ENCODE peak calls at places on chromosomes 6 and 20, in eight cellular contexts. Q is GM06990, S is astrocyte of the spinal cord, D is progenitor cell of endocrine pancreas, Z is gastrocnemius medialis, Y is RWPE1, B is HFF-Myc, L is epithelial cell of esophagus. A is an unnamed sample.

GRCh38 chr6:125377621-125378020 is 75.9 kb upstream of the HDDC2 start:
- DNase-seq in S (peak; percentile 91), Y (no peak), Z (no peak), D (no peak), Q (no peak), L (no peak), B (peak; percentile 77), A (no peak)

GRCh38 chr6:168407842-168408241 is 33.1 kb upstream of the SMOC2 start:
- DNase-seq in L (no peak), Q (no peak), S (no peak), Z (no peak), D (no peak), Y (no peak), B (no peak), A (no peak)

GRCh38 chr6:92683769-92684168 is 735.6 kb downstream of the EPHA7 start:
- DNase-seq in B (no peak), Y (no peak), S (no peak), L (no peak), Q (no peak), D (no peak), Z (no peak), A (no peak)

GRCh38 chr20:31757254-31757653 is 18.2 kb downstream of the TPX2 start:
- DNase-seq in S (no peak), B (no peak), Y (no peak), D (no peak), Z (no peak), Q (no peak), L (no peak), A (no peak)

GRCh38 chr6:158031445-158032353 is 50.0 kb downstream of the SYNJ2 start:
- DNase-seq in S (peak; percentile 97), D (no peak), Y (no peak), B (no peak), Q (no peak), L (no peak), Z (no peak), A (no peak)

GRCh38 chr6:37628611-37629320 is 68.9 kb downstream of the MDGA1 start:
- DNase-seq in Q (no peak), B (no peak), D (no peak), Z (no peak), L (peak; percentile 38), S (peak; percentile 73), Y (no peak), A (no peak)

GRCh38 chr20:39214778-39215177 is 252.6 kb downstream of the DHX35 start:
- DNase-seq in Z (no peak), Y (no peak), B (no peak), Q (no peak), D (no peak), L (no peak), S (no peak), A (no peak)

GRCh38 chr6:95230071-95230740 is 347.1 kb upstream of the MANEA start:
- DNase-seq in D (no peak), B (no peak), Q (no peak), L (no peak), S (no peak), Y (no peak), Z (no peak), A (no peak)

GRCh38 chr6:16723833-16724232 is 37.4 kb downstream of the ATXN1 start:
- DNase-seq in B (peak; percentile 69), Z (no peak), Y (peak; percentile 79), D (no peak), L (peak; percentile 97), S (peak; percentile 95), Q (no peak), A (no peak)

GRCh38 chr20:23132293-23132929 is 46.3 kb upstream of the CD93 start:
- DNase-seq in Y (no peak), L (no peak), S (no peak), Q (no peak), B (no peak), D (no peak), Z (no peak), A (no peak)

GRCh38 chr6:130176378-130176777 is 46.4 kb downstream of the SAMD3 start:
- DNase-seq in Q (no peak), Z (no peak), S (no peak), B (no peak), L (no peak), D (no peak), Y (no peak), A (no peak)

GRCh38 chr20:37890643-37891042 is 12.3 kb upstream of the VSTM2L start:
- DNase-seq in D (no peak), Q (no peak), Y (no peak), L (peak; percentile 45), B (no peak), S (no peak), Z (no peak), A (no peak)

GRCh38 chr6:11043961-11044711 is at the start of gene ELOVL2:
- DNase-seq in S (peak; percentile 24), B (no peak), Q (peak; percentile 21), L (peak; percentile 48), Y (peak; percentile 44), D (peak; percentile 58), Z (no peak), A (peak; percentile 61)

GRCh38 chr6:125597411-125598253 is 151.8 kb upstream of the HEY2 start:
- DNase-seq in Z (no peak), Q (no peak), Y (no peak), L (peak; percentile 80), S (no peak), D (no peak), B (no peak), A (no peak)

GRCh38 chr20:59385038-59385437 is 84.6 kb downstream of the EDN3 start:
- DNase-seq in Y (no peak), S (no peak), Q (no peak), L (no peak), B (no peak), Z (no peak), D (no peak), A (no peak)

DNA sequence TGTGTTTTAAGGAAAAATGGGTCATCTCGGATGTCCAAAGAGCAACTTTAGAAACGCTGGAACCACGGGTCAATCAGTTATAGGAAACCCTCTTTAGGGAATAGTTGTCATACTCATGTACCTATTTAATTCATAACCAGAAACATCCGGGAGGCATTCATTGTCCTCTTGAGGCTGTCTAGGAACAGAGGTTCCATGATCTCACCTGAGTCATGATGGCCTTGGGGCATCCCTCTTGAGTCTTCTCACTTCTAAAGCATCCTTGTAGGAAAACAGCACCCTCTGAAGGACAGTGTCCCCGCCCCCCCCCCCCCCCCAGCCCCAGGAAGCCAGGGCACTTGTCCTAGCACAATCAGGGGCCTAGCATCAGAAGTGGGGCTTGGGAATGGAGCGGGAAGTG is 46.3 kb upstream of the CDH4 start:
- DNase-seq in B (no peak), Z (no peak), S (no peak), Q (no peak), L (peak; percentile 59), Y (peak; percentile 37), D (no peak), A (no peak)
- TF ChIP-seq CTCF in B (no peak), Z (no peak), S (no peak), Q (no peak), L (no peak), Y (no peak), D (no peak), A (no peak)

DNA sequence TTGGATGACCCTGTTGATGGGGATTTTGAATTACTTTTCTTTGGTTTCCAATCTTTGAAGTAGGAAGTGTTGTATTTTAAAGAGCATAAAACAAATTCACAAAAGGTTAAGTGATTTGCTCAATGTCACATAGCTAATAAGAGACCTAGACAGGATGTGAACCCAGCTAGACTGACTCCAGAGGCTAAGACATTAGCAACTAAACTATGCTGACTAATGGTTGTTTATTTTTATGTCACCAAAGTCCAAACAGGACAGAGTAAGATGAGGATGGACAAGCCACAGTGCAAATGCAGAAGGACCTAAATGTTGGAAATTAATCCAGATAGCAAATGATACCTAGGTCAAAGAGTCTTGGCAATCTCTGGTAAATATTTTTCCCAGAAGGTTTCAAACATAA is 38.0 kb downstream of the OGFRL1 start:
- DNase-seq in L (no peak), Z (no peak), Y (no peak), D (no peak), S (no peak), B (no peak), Q (no peak), A (no peak)
- TF ChIP-seq CTCF in L (no peak), Z (no peak), Y (no peak), D (no peak), S (no peak), B (no peak), Q (no peak), A (no peak)

DNA sequence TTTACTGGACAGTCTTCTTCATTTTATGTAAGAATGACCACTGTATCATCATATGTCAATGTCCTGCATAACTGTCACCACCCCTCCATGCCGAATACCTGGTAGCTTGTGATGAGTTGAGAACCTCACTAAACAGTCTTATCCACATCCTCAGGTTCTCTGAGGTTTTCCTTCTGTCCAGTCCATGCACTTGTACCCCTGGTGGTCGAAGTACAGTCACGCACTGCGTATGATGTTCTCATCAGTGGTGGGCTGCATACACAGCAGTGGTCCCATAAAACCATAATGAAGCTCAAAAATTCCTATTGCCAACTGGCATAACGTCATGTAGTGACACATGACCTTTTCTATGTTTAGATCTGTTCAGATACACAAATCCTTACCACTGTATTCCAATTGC is 31.2 kb upstream of the SDCBP2 start:
- DNase-seq in Q (no peak), Z (no peak), L (no peak), Y (no peak), D (no peak), B (no peak), S (no peak), A (no peak)
- TF ChIP-seq CTCF in Q (no peak), Z (no peak), L (peak; percentile 2), Y (no peak), D (peak; percentile 15), B (peak; percentile 10), S (no peak), A (no peak)

DNA sequence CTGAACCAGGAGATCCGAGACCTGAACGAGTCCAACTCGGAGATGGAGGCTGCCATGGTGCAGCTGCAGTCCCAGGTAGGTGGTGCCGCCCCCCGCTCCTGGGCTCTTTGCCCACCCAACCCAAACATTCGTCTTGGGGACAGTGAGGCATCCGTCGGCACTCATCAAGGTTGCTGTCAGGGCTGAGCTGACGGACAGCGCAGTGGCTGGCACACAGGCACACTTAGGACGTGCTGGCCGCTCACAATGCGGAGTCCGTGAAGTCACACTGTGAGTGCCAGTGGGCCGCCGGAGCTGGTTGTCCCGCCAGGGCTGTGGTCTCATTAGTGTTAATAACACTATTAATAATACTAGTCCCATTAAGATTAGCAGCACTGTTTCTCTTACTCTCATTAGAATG is 18.2 kb upstream of the PCMTD2 start:
- DNase-seq in Z (no peak), B (no peak), Y (no peak), Q (no peak), D (no peak), S (no peak), L (no peak), A (no peak)
- TF ChIP-seq CTCF in Z (no peak), B (no peak), Y (no peak), Q (no peak), D (no peak), S (no peak), L (no peak), A (no peak)

GRCh38 chr6:45721665-45722064 is 294.0 kb downstream of the CLIC5 start:
- DNase-seq in Z (no peak), S (no peak), Y (no peak), L (no peak), B (no peak), D (no peak), Q (no peak), A (no peak)
- TF ChIP-seq CTCF in Z (no peak), S (peak; percentile 8), Y (no peak), L (peak; percentile 8), B (no peak), D (no peak), Q (peak; percentile 16), A (no peak)